ENCODE peak calls at places on chromosomes 4 and X, in eight cellular contexts. H is CD8-positive, alpha-beta T cell; A is left lung; S is AG10803; P is psoas muscle; L is colonic mucosa; X is upper lobe of left lung; Z is GM12865. F is an unnamed sample.

GRCh38 chr4:2412885-2413716 is 5.3 kb downstream of the ZFYVE28 start:
- DNase-seq in P (peak), S (peak), Z (peak), X (peak), H (peak), A (peak), L (peak), F (peak)

GRCh38 chr4:41887821-41888699 is 47.2 kb upstream of the TMEM33 start:
- DNase-seq in H (peak), S (peak), Z (peak), A (no peak), L (peak), X (no peak), P (peak), F (peak)

GRCh38 chr4:55634417-55635128 is 1.5 kb downstream of the NMU start:
- DNase-seq in P (no peak), Z (no peak), A (no peak), L (no peak), S (no peak), H (no peak), X (no peak), F (no peak)

GRCh38 chr4:84035568-84035967 is 463.5 kb downstream of the NKX6-1 start:
- DNase-seq in H (no peak), S (no peak), A (no peak), L (no peak), X (no peak), Z (no peak), P (no peak), F (no peak)

GRCh38 chr4:75849459-75849858 is 52.8 kb downstream of the PPEF2 start:
- DNase-seq in A (no peak), S (no peak), P (no peak), Z (peak), L (no peak), X (no peak), H (no peak), F (no peak)

GRCh38 chr4:154329939-154330338 is 161.7 kb downstream of the DCHS2 start:
- DNase-seq in X (no peak), L (no peak), H (no peak), Z (no peak), A (no peak), S (peak), P (peak), F (peak)

GRCh38 chrX:97322401-97322800 is 438.7 kb downstream of the RPA4 start:
- DNase-seq in X (no peak), A (no peak), Z (no peak), S (no peak), L (no peak), P (no peak), H (no peak), F (no peak)

GRCh38 chr4:78059524-78059889 is 2.4 kb downstream of the FRAS1 start:
- DNase-seq in Z (peak), P (peak), S (peak), A (no peak), L (peak), X (peak), H (no peak), F (peak)

GRCh38 chr4:182928061-182928460 is 10.9 kb upstream of the DCTD start:
- DNase-seq in X (no peak), H (no peak), Z (peak), L (no peak), A (no peak), P (no peak), S (no peak), F (no peak)

GRCh38 chr4:136505020-136505419 is 1027.3 kb downstream of the PCDH18 start:
- DNase-seq in H (no peak), Z (no peak), P (no peak), X (no peak), A (no peak), L (no peak), S (no peak), F (peak)

GRCh38 chrX:42602566-42602965 is 175.4 kb downstream of the PPP1R2C start:
- DNase-seq in L (no peak), X (no peak), H (no peak), A (no peak), Z (no peak), S (no peak), P (no peak), F (no peak)

GRCh38 chr4:85774000-85774399 is 299.1 kb downstream of the ARHGAP24 start:
- DNase-seq in S (no peak), P (no peak), L (no peak), A (no peak), Z (no peak), X (no peak), H (no peak), F (no peak)

GRCh38 chr4:169975837-169976796 is 50.1 kb downstream of the MFAP3L start:
- DNase-seq in P (no peak), Z (no peak), L (peak), H (no peak), S (peak), X (peak), A (no peak), F (no peak)

GRCh38 chr4:164446516-164446915 is 307.4 kb upstream of the SMIM31 start:
- DNase-seq in Z (no peak), S (no peak), A (no peak), P (no peak), X (no peak), L (no peak), H (no peak), F (peak)

GRCh38 chr4:147749811-147750321 is 18.0 kb downstream of the ARHGAP10 start:
- DNase-seq in H (no peak), P (no peak), L (no peak), A (no peak), Z (peak), X (no peak), S (no peak), F (no peak)

GRCh38 chr4:40575846-40576245 is 53.8 kb downstream of the RBM47 start:
- DNase-seq in L (no peak), P (no peak), A (no peak), S (peak), X (peak), Z (no peak), H (no peak), F (no peak)

GRCh38 chrX:120736989-120737388 is 107.1 kb upstream of the C1GALT1C1 start:
- DNase-seq in Z (no peak), H (no peak), P (no peak), L (no peak), S (no peak), X (no peak), A (no peak), F (peak)

DNA sequence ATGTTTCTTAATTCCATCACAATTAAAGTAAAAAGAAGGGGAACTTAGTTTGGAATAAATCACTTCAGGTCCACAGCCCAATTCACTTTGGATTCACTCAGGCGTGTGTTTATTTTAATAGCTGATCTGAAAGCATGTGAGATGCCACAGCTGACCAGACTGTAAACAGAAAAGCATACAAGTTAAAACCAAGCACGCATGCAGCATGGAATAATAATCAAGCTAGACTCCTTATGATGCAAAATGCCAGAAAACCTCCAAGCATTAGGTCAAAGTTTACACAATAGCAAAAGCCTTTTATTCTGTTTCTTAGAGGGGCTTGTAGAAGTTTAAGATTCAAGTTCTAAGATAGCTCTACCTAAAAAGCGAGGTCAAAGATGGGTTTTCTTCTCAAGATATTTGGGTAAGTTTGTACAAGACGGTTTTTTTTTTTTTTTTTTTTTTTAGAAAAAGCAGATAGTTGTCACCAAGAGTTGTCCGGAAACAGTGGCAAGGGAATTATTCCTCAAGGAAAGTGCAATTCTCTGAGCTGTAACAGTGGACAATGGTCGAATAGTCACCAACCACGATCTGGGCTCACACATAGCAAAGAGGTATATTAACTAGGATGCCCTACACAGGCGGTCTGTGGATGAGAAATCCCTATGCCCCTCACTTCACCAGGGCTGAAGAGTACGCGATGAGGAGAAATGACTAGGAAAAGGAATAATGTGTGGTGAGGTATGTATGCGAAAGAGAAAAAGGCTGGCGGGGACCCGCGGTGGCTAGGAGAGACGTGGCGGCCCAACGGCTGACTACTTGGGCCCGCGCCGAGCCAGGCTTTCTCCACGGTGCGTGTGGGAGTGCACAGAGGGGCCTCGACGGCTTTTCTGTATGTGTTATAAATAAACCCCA is 680 bp upstream of the PRRG1 start:
- DNase-seq in H (no peak), L (no peak), Z (no peak), P (no peak), S (peak), X (no peak), A (no peak), F (peak)
- H3K4me3 ChIP-seq in H (no peak), L (peak), Z (no peak), P (peak), S (peak), X (peak), A (peak), F (peak)

DNA sequence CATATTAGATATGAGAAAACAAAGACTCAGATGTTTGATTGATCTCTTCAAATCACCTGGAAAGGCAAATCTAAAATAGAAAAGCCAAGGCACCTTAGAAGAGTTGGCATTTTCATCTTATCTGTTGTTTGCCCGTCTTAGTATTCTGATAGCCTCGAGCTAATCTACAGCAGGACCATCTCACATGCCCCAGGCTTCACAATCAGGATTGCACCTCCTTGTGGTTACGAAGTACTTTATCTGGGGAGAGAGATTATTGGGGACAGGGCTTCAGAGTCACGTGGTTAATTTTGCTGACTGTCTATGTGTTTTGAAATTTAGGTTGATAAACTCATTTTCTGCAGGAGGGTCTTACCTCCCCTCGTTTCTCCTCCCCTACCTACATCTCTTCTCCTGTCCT is 313.1 kb upstream of the ANXA10 start:
- DNase-seq in P (no peak), X (no peak), S (no peak), H (no peak), L (no peak), Z (peak), A (no peak), F (no peak)
- H3K4me3 ChIP-seq in P (no peak), X (no peak), S (no peak), H (no peak), L (no peak), Z (no peak), A (no peak), F (no peak)

GRCh38 chr4:98959411-98959810 is 30.5 kb upstream of the EIF4E start:
- DNase-seq in A (no peak), L (no peak), P (no peak), X (no peak), H (no peak), Z (no peak), S (no peak), F (no peak)
- H3K4me3 ChIP-seq in A (no peak), L (no peak), P (no peak), X (no peak), H (no peak), Z (no peak), S (no peak), F (no peak)

GRCh38 chrX:38170556-38170955 is 50.1 kb downstream of the SRPX start:
- DNase-seq in A (no peak), Z (no peak), X (no peak), S (no peak), L (no peak), H (no peak), P (no peak), F (no peak)

GRCh38 chrX:38165023-38165422 is 55.6 kb downstream of the SRPX start:
- DNase-seq in S (no peak), X (no peak), A (no peak), P (no peak), L (no peak), H (no peak), Z (no peak), F (no peak)

GRCh38 chrX:38163193-38163592 is 57.5 kb downstream of the SRPX start:
- DNase-seq in X (no peak), A (no peak), Z (no peak), S (no peak), P (no peak), L (no peak), H (no peak), F (no peak)

DNA sequence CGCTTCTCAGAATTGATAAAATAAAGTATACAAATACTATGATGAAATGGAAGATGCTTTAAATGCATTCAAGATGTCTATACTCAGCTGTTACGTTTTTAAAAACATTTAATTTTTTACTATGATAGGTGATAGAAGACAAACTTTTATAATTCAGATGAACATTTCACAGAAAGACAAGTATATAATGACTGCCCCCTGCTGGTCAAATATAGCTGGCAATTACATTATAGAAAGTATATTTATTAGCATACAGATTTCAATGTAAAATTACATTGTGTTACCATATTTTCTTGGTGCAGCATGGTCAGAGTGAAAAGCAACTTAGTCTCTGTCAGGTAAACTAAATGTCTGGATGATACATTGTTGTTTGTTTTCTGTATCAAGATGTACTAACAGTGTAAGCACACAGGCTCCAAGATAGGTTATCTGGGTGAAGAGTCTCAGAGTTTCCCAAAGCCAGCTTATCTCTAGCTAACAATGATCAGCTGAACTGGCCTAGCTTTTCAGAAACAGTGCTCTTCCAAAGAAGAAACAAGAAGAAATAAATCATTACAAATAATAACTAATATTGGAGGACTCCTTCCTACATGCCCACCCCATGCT is 54.1 kb downstream of the SRPX start:
- DNase-seq in A (no peak), S (no peak), Z (peak), P (no peak), X (no peak), L (peak), H (no peak), F (peak)
- H3K4me3 ChIP-seq in A (no peak), S (no peak), Z (no peak), P (no peak), X (no peak), L (no peak), H (no peak), F (no peak)

GRCh38 chrX:153882557-153882956 is 3.4 kb downstream of the L1CAM start:
- DNase-seq in X (no peak), H (no peak), L (no peak), A (no peak), Z (no peak), P (no peak), S (no peak), F (no peak)
- H3K4me3 ChIP-seq in X (no peak), H (no peak), L (no peak), A (no peak), Z (no peak), P (no peak), S (no peak), F (no peak)